ENCODE peak calls at places on chromosomes 12 and 14, in six cellular contexts. N, G, H, J, B and X are unnamed samples.

GRCh38 chr14:26549571-26549970 is 48.3 kb downstream of the NOVA1 start:
- DNase-seq in N (no peak), G (no peak), H (no peak), J (no peak), B (no peak), X (no peak)

GRCh38 chr12:57461326-57461903 is 1.8 kb downstream of the GLI1 start:
- DNase-seq in N (peak), G (peak), H (no peak), J (peak), B (no peak), X (no peak)

GRCh38 chr12:39620664-39621658 is 1.4 kb upstream of the ABCD2 start:
- DNase-seq in N (no peak), G (no peak), H (no peak), J (no peak), B (peak), X (no peak)

GRCh38 chr12:71371132-71371531 is 68.5 kb upstream of the LGR5 start:
- DNase-seq in N (no peak), G (no peak), H (peak), J (no peak), B (no peak), X (no peak)

GRCh38 chr12:110426300-110426910 is 22.9 kb upstream of the ANAPC7 start:
- DNase-seq in N (no peak), G (no peak), H (no peak), J (peak), B (no peak), X (no peak)

GRCh38 chr14:59314019-59314608 is 125.6 kb downstream of the DAAM1 start:
- DNase-seq in N (no peak), G (no peak), H (peak), J (no peak), B (no peak), X (no peak)

GRCh38 chr14:90111895-90112534 is 50.2 kb downstream of the KCNK13 start:
- DNase-seq in N (no peak), G (no peak), H (peak), J (no peak), B (no peak), X (no peak)

GRCh38 chr14:63544641-63545234 is 1.6 kb upstream of the PPP2R5E start:
- DNase-seq in N (peak), G (no peak), H (no peak), J (peak), B (no peak), X (no peak)

GRCh38 chr14:65478596-65478995 is 66.1 kb downstream of the FUT8 start:
- DNase-seq in N (no peak), G (no peak), H (no peak), J (no peak), B (no peak), X (no peak)

GRCh38 chr14:61321385-61322010 is at the start of gene PRKCH:
- DNase-seq in N (peak), G (peak), H (peak), J (peak), B (no peak), X (peak)
- TF ChIP-seq CTCF in N (no peak), G (no peak), H (peak), J (peak), B (peak), X (no peak)

GRCh38 chr12:122230798-122231197 is 4.9 kb upstream of the DIABLO start:
- DNase-seq in N (no peak), G (no peak), H (no peak), J (no peak), B (no peak), X (no peak)
- TF ChIP-seq GABPA in N (no peak), G (no peak), H (no peak), J (no peak), B (no peak), X (no peak)

DNA sequence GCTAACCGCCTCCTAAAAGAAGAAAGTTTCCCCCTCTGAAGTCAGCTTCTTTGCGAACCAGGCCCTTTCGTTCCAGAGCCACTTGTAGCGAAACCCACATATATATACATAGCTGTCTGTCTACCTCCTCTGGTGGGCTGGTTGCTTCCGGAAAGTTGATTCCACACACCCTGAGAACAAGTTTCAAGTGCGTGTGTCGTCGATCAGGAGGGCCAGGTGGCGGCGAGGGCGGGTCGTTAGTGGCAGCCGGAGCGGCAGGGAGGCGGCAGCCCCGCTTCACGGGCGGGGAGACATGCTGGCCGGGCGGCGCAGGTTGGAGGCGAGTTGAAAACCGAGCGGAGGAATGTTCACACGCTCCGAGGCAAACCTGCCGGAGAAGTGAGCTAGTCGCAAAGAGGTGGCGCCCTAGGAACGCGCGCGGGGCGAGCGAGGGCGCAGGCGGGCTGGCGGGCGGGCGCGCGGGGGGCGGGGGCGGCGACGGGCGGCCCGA is 2.6 kb downstream of the PTHLH start:
- DNase-seq in N (peak), G (peak), H (peak), J (no peak), B (peak), X (no peak)
- TF ChIP-seq CTCF in N (peak), G (peak), H (peak), J (peak), B (peak), X (no peak)

GRCh38 chr12:116246490-116247179 is 30.9 kb downstream of the MED13L start:
- DNase-seq in N (no peak), G (no peak), H (no peak), J (no peak), B (no peak), X (no peak)

GRCh38 chr12:116245189-116245588 is 32.3 kb downstream of the MED13L start:
- DNase-seq in N (no peak), G (no peak), H (no peak), J (no peak), B (no peak), X (no peak)

GRCh38 chr12:116248930-116249329 is 28.6 kb downstream of the MED13L start:
- DNase-seq in N (no peak), G (no peak), H (no peak), J (no peak), B (no peak), X (no peak)

GRCh38 chr12:116248433-116248832 is 29.1 kb downstream of the MED13L start:
- DNase-seq in N (no peak), G (no peak), H (no peak), J (no peak), B (no peak), X (no peak)

GRCh38 chr12:116247377-116247776 is 30.1 kb downstream of the MED13L start:
- DNase-seq in N (no peak), G (no peak), H (no peak), J (no peak), B (no peak), X (no peak)
- TF ChIP-seq GABPA in N (no peak), G (no peak), H (no peak), J (no peak), B (no peak), X (no peak)